ENCODE peak calls at places on chromosomes 7 and 10, in nine cellular contexts. G is A549, P is OCI-LY7, L is cardiac fibroblast, H is adipocyte, N is spleen, V is SK-N-SH, A is neuronal stem cell, U is epithelial cell of esophagus. F is an unnamed sample.

GRCh38 chr7:80243425-80243824 is 108.8 kb downstream of the GNAI1 start:
- DNase-seq in N (no peak), V (no peak), L (peak), U (no peak), G (no peak), P (no peak), A (no peak), H (no peak), F (no peak)

GRCh38 chr7:118352854-118353453 is 128.4 kb downstream of the ANKRD7 start:
- DNase-seq in N (no peak), H (peak), P (peak), L (peak), A (peak), U (peak), V (peak), G (no peak), F (peak)

GRCh38 chr10:17228081-17229015 is at the start of gene VIM:
- DNase-seq in H (peak), A (peak), N (peak), G (peak), U (peak), P (peak), L (peak), V (peak), F (peak)

GRCh38 chr10:58237014-58237830 is 30.5 kb downstream of the IPMK start:
- DNase-seq in V (no peak), H (peak), L (peak), N (no peak), G (peak), A (no peak), P (no peak), U (peak), F (no peak)

GRCh38 chr7:79782906-79783305 is 329.4 kb upstream of the MAGI2 start:
- DNase-seq in P (no peak), N (no peak), V (no peak), A (no peak), L (no peak), G (no peak), U (no peak), H (no peak), F (no peak)

GRCh38 chr10:74922921-74923320 is 96.5 kb downstream of the KAT6B start:
- DNase-seq in L (peak), G (no peak), U (peak), A (no peak), P (no peak), V (no peak), N (no peak), H (peak), F (no peak)

GRCh38 chr7:128891110-128891941 is 19.2 kb downstream of the KCP start:
- DNase-seq in U (peak), V (peak), G (no peak), H (no peak), A (no peak), N (peak), L (no peak), P (no peak), F (no peak)

GRCh38 chr10:132517951-132518521 is 19.6 kb upstream of the INPP5A start:
- DNase-seq in N (peak), A (no peak), U (no peak), V (no peak), H (no peak), P (no peak), G (no peak), L (no peak), F (no peak)

GRCh38 chr7:26369519-26370385 is 78.1 kb downstream of the SNX10 start:
- DNase-seq in P (peak), V (peak), A (peak), N (no peak), L (peak), G (peak), H (peak), U (peak), F (peak)

GRCh38 chr10:88131561-88132139 is 268.2 kb downstream of the PTEN start:
- DNase-seq in L (no peak), V (no peak), H (no peak), U (peak), G (no peak), N (no peak), A (no peak), P (no peak), F (no peak)

GRCh38 chr7:113907617-113908016 is 11.2 kb downstream of the PPP1R3A start:
- DNase-seq in H (no peak), G (no peak), V (no peak), N (no peak), L (no peak), A (no peak), U (no peak), P (no peak), F (no peak)

GRCh38 chr7:113904521-113904920 is 14.3 kb downstream of the PPP1R3A start:
- DNase-seq in P (no peak), N (no peak), H (no peak), L (no peak), G (no peak), A (no peak), U (no peak), V (no peak), F (no peak)
- H3K4me3 ChIP-seq in P (no peak), N (no peak), H (no peak), L (no peak), G (no peak), A (no peak), U (no peak), V (no peak), F (no peak)

GRCh38 chr10:110165239-110165638 is 42.2 kb upstream of the MXI1 start:
- DNase-seq in P (no peak), N (peak), V (no peak), G (no peak), U (no peak), H (no peak), L (no peak), A (no peak), F (no peak)

GRCh38 chr10:110167149-110167548 is 40.3 kb upstream of the MXI1 start:
- DNase-seq in U (no peak), L (no peak), P (no peak), G (no peak), N (peak), H (no peak), V (no peak), A (no peak), F (no peak)

GRCh38 chr10:110163192-110163773 is 44.1 kb upstream of the MXI1 start:
- DNase-seq in L (no peak), H (no peak), N (no peak), V (no peak), U (no peak), A (no peak), G (no peak), P (no peak), F (no peak)

GRCh38 chr10:110163841-110164240 is 43.6 kb upstream of the MXI1 start:
- DNase-seq in U (no peak), G (no peak), P (no peak), L (no peak), V (no peak), A (no peak), N (no peak), H (no peak), F (no peak)

DNA sequence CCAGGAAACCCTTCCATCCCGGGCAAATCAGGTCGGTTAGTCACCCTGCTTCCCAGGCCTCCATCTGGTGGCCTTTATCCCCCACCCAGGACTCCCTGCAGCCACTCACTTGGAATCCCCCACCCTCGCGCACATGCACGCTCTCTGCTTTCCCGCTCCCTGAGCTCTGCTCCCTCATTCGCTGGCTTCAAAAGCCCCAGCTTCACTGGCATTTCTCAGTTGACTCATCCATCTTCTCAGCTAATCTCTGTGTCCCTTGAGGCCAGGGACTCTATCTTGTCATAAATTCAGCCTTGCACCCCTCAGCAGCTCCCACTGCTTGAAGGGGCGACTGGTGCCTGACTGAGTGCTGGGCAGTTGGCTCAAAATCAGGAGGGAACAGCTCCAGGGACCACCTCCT is 41.5 kb upstream of the MXI1 start:
- DNase-seq in U (no peak), L (no peak), P (no peak), H (no peak), A (no peak), V (no peak), G (no peak), N (no peak), F (no peak)
- H3K4me3 ChIP-seq in U (no peak), L (no peak), P (no peak), H (no peak), A (no peak), V (no peak), G (no peak), N (no peak), F (no peak)

GRCh38 chr7:56048245-56048644 is 3.0 kb downstream of the PSPH start:
- DNase-seq in A (no peak), P (no peak), H (peak), N (no peak), G (no peak), U (no peak), V (no peak), L (no peak), F (no peak)

GRCh38 chr7:56051053-56051338 is 248 bp downstream of the PSPH start:
- DNase-seq in P (no peak), G (no peak), L (no peak), N (no peak), V (no peak), H (no peak), A (no peak), U (no peak), F (no peak)

GRCh38 chr7:56051339-56052191 is at the start of the genes CCT6A and PSPH:
- DNase-seq in N (peak), V (peak), A (peak), G (peak), U (peak), L (peak), P (peak), H (peak), F (peak)

GRCh38 chr7:56053993-56054392 is 2.4 kb downstream of the CCT6A start:
- DNase-seq in N (no peak), A (no peak), L (no peak), P (no peak), G (no peak), V (no peak), H (no peak), U (no peak), F (no peak)

GRCh38 chr7:56053379-56053778 is 1.8 kb downstream of the CCT6A start:
- DNase-seq in V (no peak), U (no peak), P (no peak), G (no peak), N (peak), A (no peak), H (no peak), L (no peak), F (no peak)
- H3K4me3 ChIP-seq in V (no peak), U (no peak), P (peak), G (peak), N (no peak), A (no peak), H (peak), L (no peak), F (peak)

DNA sequence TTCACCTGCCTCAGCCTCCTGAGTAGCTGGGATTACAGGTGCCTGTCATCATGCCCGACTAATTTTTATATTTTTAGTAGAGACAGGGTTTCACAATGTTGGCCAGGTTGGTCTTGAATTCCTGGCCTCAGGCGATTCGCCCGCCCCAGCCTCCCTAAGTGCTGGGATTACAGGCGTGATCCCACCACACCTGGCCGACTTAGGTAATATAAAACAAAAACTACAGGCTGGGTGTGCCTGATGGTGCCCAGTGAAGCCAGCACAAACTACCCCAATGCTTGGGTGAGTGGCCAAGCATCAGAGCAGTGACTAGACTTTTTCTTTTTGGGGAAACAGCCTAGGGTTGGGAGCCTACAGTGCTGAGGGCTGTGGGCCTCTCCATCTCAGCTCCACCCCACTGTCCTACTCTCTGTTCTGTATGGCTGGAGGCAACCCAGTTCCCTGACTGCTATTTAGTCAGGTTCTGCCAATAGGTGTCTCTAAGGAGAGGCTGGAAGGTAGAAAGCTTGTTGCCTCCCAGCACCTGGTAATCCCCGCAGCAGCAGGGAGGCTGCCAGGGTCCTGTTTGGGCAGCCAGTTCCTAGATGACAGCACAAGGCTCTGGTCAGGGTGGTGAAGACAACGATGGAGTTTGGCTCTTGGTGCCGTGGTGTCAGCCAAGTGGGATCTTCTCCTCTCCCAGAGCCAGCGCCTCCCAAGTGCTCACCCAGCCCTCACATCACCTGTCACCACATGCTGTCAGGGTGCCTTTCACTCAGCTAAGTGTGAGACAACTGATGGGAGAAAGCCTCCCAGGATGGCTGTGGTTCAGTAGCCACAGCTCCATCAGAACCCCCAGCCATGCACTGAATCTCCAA is 10.4 kb upstream of the NACAD start:
- DNase-seq in G (no peak), A (no peak), U (no peak), P (no peak), H (no peak), V (no peak), L (no peak), N (no peak), F (no peak)
- H3K4me3 ChIP-seq in G (no peak), A (no peak), U (no peak), P (no peak), H (no peak), V (no peak), L (no peak), N (no peak), F (no peak)

GRCh38 chr7:143172354-143172753 is 10.9 kb upstream of the TAS2R39 start:
- DNase-seq in H (peak), P (no peak), N (no peak), U (peak), V (no peak), G (peak), L (no peak), A (no peak), F (no peak)
- H3K4me3 ChIP-seq in H (no peak), P (no peak), N (no peak), U (no peak), V (peak), G (peak), L (no peak), A (no peak), F (no peak)

GRCh38 chr10:114519306-114519669 is 115.0 kb upstream of the AFAP1L2 start:
- DNase-seq in U (peak), G (no peak), L (no peak), P (no peak), A (no peak), N (no peak), H (no peak), V (no peak), F (no peak)
- H3K4me3 ChIP-seq in U (peak), G (no peak), L (no peak), P (no peak), A (no peak), N (no peak), H (no peak), V (no peak), F (no peak)

GRCh38 chr7:155469311-155470185 is 11.6 kb downstream of the EN2 start:
- DNase-seq in G (no peak), N (peak), U (no peak), L (no peak), P (no peak), V (peak), A (no peak), H (no peak), F (no peak)

GRCh38 chr7:155466814-155467675 is 9.1 kb downstream of the EN2 start:
- DNase-seq in G (no peak), A (peak), H (no peak), P (no peak), L (no peak), U (no peak), N (peak), V (peak), F (peak)

GRCh38 chr7:155470186-155470487 is 12.2 kb downstream of the EN2 start:
- DNase-seq in P (no peak), G (no peak), H (no peak), U (no peak), L (no peak), A (no peak), N (peak), V (no peak), F (no peak)

GRCh38 chr7:155466142-155466813 is 8.3 kb downstream of the EN2 start:
- DNase-seq in L (no peak), A (no peak), N (peak), U (no peak), V (peak), G (no peak), H (no peak), P (no peak), F (no peak)

DNA sequence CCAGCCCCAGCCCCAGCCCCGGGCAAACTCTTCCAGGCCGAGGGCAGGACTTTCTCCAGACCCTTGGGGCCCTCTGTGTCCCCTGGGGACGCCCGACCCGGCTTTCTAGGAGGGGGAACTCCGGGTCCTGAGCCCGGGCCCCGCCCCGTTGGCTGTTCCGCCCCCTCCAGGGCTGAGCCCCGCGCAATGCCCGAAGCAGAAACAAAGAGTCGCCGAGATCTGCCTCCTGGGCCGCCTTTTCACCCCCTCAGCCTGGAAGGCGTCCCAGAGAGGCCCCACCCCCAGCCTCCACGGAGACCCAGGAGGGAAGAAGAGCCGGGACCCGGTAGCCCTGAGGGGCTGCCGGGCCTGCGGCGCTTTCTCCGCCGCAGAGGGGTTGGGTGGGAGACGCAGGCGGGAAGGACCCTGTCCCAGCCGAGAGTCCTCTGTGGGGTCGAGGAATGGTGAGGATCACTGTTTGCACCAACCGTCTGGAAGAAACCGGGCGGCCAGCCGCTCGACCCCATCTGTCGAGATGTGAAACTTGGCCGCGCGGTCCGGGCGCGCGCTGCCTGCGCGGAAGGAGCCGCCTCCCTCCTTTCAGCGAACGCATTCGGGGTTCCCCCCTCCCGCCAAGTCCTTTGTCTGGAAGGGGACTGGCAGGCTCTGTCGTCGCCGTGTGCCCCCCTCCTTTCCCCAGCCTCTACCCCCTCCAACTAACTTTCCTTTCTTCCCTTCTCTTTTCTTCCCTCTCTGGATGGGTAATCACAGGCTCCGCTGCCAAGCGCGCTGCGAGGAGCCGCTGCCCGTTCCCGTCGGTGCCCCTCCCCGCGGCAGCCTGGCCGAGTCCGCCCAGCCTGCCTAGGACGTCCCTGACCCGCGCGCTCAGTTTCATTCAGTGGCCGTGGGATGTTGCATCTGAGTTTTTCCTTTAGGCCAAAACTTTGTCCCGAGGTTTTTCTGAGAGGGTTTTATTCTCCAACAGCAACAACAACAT is 10.2 kb downstream of the EN2 start:
- DNase-seq in U (no peak), L (no peak), P (no peak), H (no peak), V (peak), N (peak), A (no peak), G (no peak), F (no peak)
- H3K4me3 ChIP-seq in U (no peak), L (no peak), P (no peak), H (peak), V (no peak), N (peak), A (peak), G (peak), F (no peak)